ENCODE peak calls at places on chromosomes 4 and X, in six cellular contexts. N, J, L, V, U and F are unnamed samples.

GRCh38 chr4:60562353-60562752 is 637.8 kb upstream of the ADGRL3 start:
- DNase-seq in N (no peak), J (peak; percentile 51), L (no peak), V (no peak), U (no peak), F (no peak)

GRCh38 chrX:15143050-15143824 is 126.6 kb downstream of the ASB9 start:
- DNase-seq in N (peak; percentile 34), J (peak; percentile 6), L (peak; percentile 58), V (no peak), U (peak; percentile 50), F (peak; percentile 32)

GRCh38 chr4:86359944-86360478 is at the start of gene MAPK10:
- DNase-seq in N (peak; percentile 86), J (peak; percentile 85), L (peak; percentile 23), V (peak; percentile 53), U (peak; percentile 28), F (peak; percentile 42)

GRCh38 chr4:121439669-121440068 is 58.9 kb upstream of the QRFPR start:
- DNase-seq in N (no peak), J (no peak), L (no peak), V (no peak), U (no peak), F (no peak)

GRCh38 chr4:174244441-174244840 is 39.0 kb downstream of the FBXO8 start:
- DNase-seq in N (peak; percentile 51), J (no peak), L (no peak), V (no peak), U (no peak), F (no peak)

GRCh38 chrX:41468647-41469323 is 21.6 kb downstream of the NYX start:
- DNase-seq in N (peak; percentile 35), J (no peak), L (no peak), V (no peak), U (peak; percentile 44), F (no peak)

GRCh38 chrX:146109362-146109761 is 291.7 kb downstream of the SLITRK2 start:
- DNase-seq in N (no peak), J (no peak), L (no peak), V (no peak), U (no peak), F (no peak)

GRCh38 chr4:9762823-9763475 is 18.5 kb upstream of the DRD5 start:
- DNase-seq in N (peak; percentile 72), J (peak; percentile 74), L (peak; percentile 12), V (peak; percentile 51), U (peak; percentile 74), F (peak; percentile 73)

GRCh38 chrX:20265726-20266681 is 705 bp downstream of the RPS6KA3 start:
- DNase-seq in N (peak; percentile 29), J (no peak), L (peak; percentile 22), V (peak; percentile 22), U (no peak), F (no peak)

GRCh38 chrX:47854474-47854873 is 17.8 kb downstream of the ZNF81 start:
- DNase-seq in N (peak; percentile 46), J (no peak), L (peak; percentile 20), V (peak; percentile 31), U (peak; percentile 47), F (no peak)

GRCh38 chr4:118557298-118557851 is 127.8 kb upstream of the METTL14 start:
- DNase-seq in N (peak; percentile 82), J (no peak), L (no peak), V (no peak), U (peak; percentile 40), F (no peak)

GRCh38 chr4:105630670-105631655 is 77.5 kb downstream of the INTS12 start:
- DNase-seq in N (no peak), J (no peak), L (no peak), V (no peak), U (no peak), F (no peak)

GRCh38 chr4:7752649-7753048 is 187.0 kb downstream of the AFAP1 start:
- DNase-seq in N (no peak), J (no peak), L (no peak), V (no peak), U (peak; percentile 27), F (no peak)